ENCODE peak calls at places on chromosomes 2 and 18, in five cellular contexts. L is GM12864, I is AG10803, W is colonic mucosa, V is left lung. X is an unnamed sample.

GRCh38 chr18:49898421-49898820 is 85.1 kb upstream of the ACAA2 start:
- DNase-seq in V (peak), I (peak), L (peak), W (peak), X (peak)

GRCh38 chr18:79523738-79524180 is 128.0 kb downstream of the NFATC1 start:
- DNase-seq in L (peak), W (peak), V (peak), I (no peak), X (peak)

GRCh38 chr2:44324971-44325426 is 36.3 kb downstream of the PREPL start:
- DNase-seq in V (no peak), W (no peak), L (no peak), I (peak), X (no peak)

GRCh38 chr2:96107883-96108551 is 8.4 kb downstream of the ADRA2B start:
- DNase-seq in V (peak), L (no peak), W (no peak), I (no peak), X (no peak)

GRCh38 chr2:119837759-119838158 is 78.0 kb downstream of the PTPN4 start:
- DNase-seq in W (no peak), I (no peak), V (no peak), L (no peak), X (no peak)

GRCh38 chr18:23237524-23238151 is 102.4 kb downstream of the CABLES1 start:
- DNase-seq in W (peak), L (peak), I (peak), V (peak), X (no peak)

GRCh38 chr18:25399554-25399953 is 47.6 kb upstream of the ZNF521 start:
- DNase-seq in L (no peak), I (peak), W (no peak), V (no peak), X (no peak)

GRCh38 chr2:38156262-38156835 is 80.4 kb upstream of the CYP1B1 start:
- DNase-seq in I (no peak), L (no peak), W (no peak), V (no peak), X (no peak)

GRCh38 chr2:99867690-99868089 is 274.7 kb downstream of the AFF3 start:
- DNase-seq in V (no peak), W (no peak), I (no peak), L (no peak), X (no peak)

GRCh38 chr18:50182516-50182915 is 12.4 kb downstream of the MYO5B start:
- DNase-seq in I (no peak), V (no peak), L (no peak), W (no peak), X (no peak)

GRCh38 chr2:97712693-97713295 is 582 bp upstream of the ZAP70 start:
- DNase-seq in I (no peak), L (no peak), V (peak), W (no peak), X (no peak)

GRCh38 chr18:9810216-9810804 is 75.5 kb upstream of the TXNDC2 start:
- DNase-seq in L (no peak), W (no peak), I (peak), V (no peak), X (no peak)

GRCh38 chr2:206457188-206457634 is 13.9 kb downstream of the ADAM23 start:
- DNase-seq in V (no peak), I (no peak), W (no peak), L (peak), X (no peak)

GRCh38 chr2:171086352-171087290 is 74.1 kb downstream of the TLK1 start:
- DNase-seq in V (no peak), L (peak), W (peak), I (peak), X (peak)

GRCh38 chr2:189580267-189580661 is 322 bp downstream of the SLC40A1 start:
- DNase-seq in W (no peak), V (peak), L (no peak), I (no peak), X (peak)

GRCh38 chr2:205175831-205176230 is 506.5 kb upstream of the NRP2 start:
- DNase-seq in I (peak), W (no peak), V (no peak), L (no peak), X (no peak)

GRCh38 chr2:207143474-207144190 is 22.1 kb downstream of the KLF7 start:
- DNase-seq in W (peak), I (peak), L (no peak), V (peak), X (no peak)

GRCh38 chr18:44452346-44452745 is 228.3 kb upstream of the SETBP1 start:
- DNase-seq in L (no peak), V (no peak), I (peak), W (no peak), X (no peak)

GRCh38 chr2:223054193-223054781 is 2.3 kb downstream of the KCNE4 start:
- DNase-seq in W (peak), V (peak), L (no peak), I (peak), X (no peak)

GRCh38 chr2:56127013-56127772 is 56.6 kb upstream of the CCDC85A start:
- DNase-seq in I (no peak), V (no peak), L (no peak), W (no peak), X (no peak)

GRCh38 chr2:69755862-69756467 is 14.0 kb downstream of the ANXA4 start:
- DNase-seq in W (peak), L (no peak), I (peak), V (no peak), X (no peak)

GRCh38 chr2:130337735-130338325 is 4.9 kb upstream of the IMP4 start:
- DNase-seq in L (no peak), V (no peak), W (peak), I (peak), X (no peak)

GRCh38 chr2:17940105-17940630 is 61.7 kb downstream of the KCNS3 start:
- DNase-seq in W (no peak), V (no peak), L (no peak), I (no peak), X (no peak)

GRCh38 chr2:9809064-9809356 is 34.3 kb upstream of the TAF1B start:
- DNase-seq in V (peak), L (no peak), I (no peak), W (peak), X (no peak)

GRCh38 chr2:58895849-58896248 is 654.7 kb upstream of the FANCL start:
- DNase-seq in L (no peak), I (peak), V (no peak), W (no peak), X (no peak)

GRCh38 chr2:148887349-148888002 is 12.4 kb downstream of the KIF5C start:
- DNase-seq in L (no peak), V (no peak), W (no peak), I (no peak), X (no peak)

GRCh38 chr2:187541086-187542085 is 12.8 kb downstream of the TFPI start:
- DNase-seq in V (no peak), I (peak), W (no peak), L (no peak), X (no peak)

GRCh38 chr2:37641582-37642111 is 29.8 kb downstream of the CDC42EP3 start:
- DNase-seq in V (no peak), I (peak), W (no peak), L (no peak), X (no peak)

GRCh38 chr18:71994273-71994672 is 549.9 kb downstream of the CBLN2 start:
- DNase-seq in W (no peak), V (no peak), L (no peak), I (no peak), X (no peak)

GRCh38 chr2:54558188-54558975 is 102.3 kb downstream of the SPTBN1 start:
- DNase-seq in W (peak), L (no peak), I (peak), V (peak), X (no peak)

GRCh38 chr2:35510641-35511040 is 844.9 kb upstream of the CRIM1 start:
- DNase-seq in I (no peak), W (no peak), L (no peak), V (no peak), X (no peak)

GRCh38 chr2:231360401-231360800 is 35.1 kb upstream of the B3GNT7 start:
- DNase-seq in L (no peak), I (no peak), V (no peak), W (no peak), X (no peak)

GRCh38 chr18:7626922-7627440 is 59.9 kb downstream of the PTPRM start:
- DNase-seq in W (no peak), L (no peak), V (no peak), I (peak), X (no peak)

GRCh38 chr2:144210076-144210475 is 309.8 kb downstream of the ZEB2 start:
- DNase-seq in V (no peak), I (no peak), L (no peak), W (no peak), X (no peak)

GRCh38 chr18:45664824-45665763 is 49.8 kb downstream of the SLC14A2 start:
- DNase-seq in I (peak), L (peak), W (peak), V (no peak), X (peak)

GRCh38 chr18:45663646-45664045 is 48.4 kb downstream of the SLC14A2 start:
- DNase-seq in L (no peak), I (no peak), W (no peak), V (no peak), X (no peak)

GRCh38 chr18:45666520-45666919 is 51.2 kb downstream of the SLC14A2 start:
- DNase-seq in L (no peak), I (no peak), W (no peak), V (no peak), X (peak)

GRCh38 chr18:45667056-45667455 is 51.8 kb downstream of the SLC14A2 start:
- DNase-seq in V (no peak), W (no peak), L (no peak), I (no peak), X (no peak)

DNA sequence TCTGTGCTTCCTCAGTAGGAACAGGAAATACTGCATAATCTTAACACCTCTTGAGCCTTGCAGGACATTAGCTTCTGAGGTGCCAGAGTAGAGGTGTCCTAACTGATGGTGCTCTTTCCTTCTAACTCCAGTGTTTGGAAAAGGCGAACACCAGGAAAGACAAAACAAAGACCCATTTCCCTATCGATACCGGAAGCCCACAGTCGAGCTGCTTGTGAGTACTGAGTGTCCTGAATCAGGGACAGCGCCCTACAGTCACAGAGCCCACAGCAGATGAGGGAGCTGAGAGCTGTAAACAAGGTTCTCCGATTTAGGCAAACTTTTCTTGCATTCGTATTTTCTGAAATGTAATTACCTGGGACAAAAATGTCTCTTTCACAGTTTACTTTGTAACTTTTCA is 50.7 kb downstream of the SLC14A2 start:
- DNase-seq in V (no peak), I (no peak), W (no peak), L (no peak), X (no peak)
- H3K4me3 ChIP-seq in V (no peak), I (no peak), W (no peak), L (no peak), X (no peak)

GRCh38 chr2:102737435-102737834 is 24.4 kb upstream of the TMEM182 start:
- DNase-seq in L (no peak), V (no peak), W (no peak), I (no peak), X (no peak)
- H3K4me3 ChIP-seq in L (peak), V (peak), W (peak), I (peak), X (peak)

GRCh38 chr2:151027147-151027546 is 234.5 kb downstream of the RBM43 start:
- DNase-seq in L (no peak), W (no peak), I (no peak), V (no peak), X (no peak)

GRCh38 chr2:151032741-151033152 is 228.9 kb downstream of the RBM43 start:
- DNase-seq in I (peak), V (no peak), L (no peak), W (no peak), X (no peak)

GRCh38 chr2:151030663-151031230 is 230.9 kb downstream of the RBM43 start:
- DNase-seq in V (no peak), I (no peak), L (no peak), W (no peak), X (no peak)

GRCh38 chr2:151028691-151029176 is 232.9 kb downstream of the RBM43 start:
- DNase-seq in I (no peak), L (no peak), V (no peak), W (no peak), X (no peak)

DNA sequence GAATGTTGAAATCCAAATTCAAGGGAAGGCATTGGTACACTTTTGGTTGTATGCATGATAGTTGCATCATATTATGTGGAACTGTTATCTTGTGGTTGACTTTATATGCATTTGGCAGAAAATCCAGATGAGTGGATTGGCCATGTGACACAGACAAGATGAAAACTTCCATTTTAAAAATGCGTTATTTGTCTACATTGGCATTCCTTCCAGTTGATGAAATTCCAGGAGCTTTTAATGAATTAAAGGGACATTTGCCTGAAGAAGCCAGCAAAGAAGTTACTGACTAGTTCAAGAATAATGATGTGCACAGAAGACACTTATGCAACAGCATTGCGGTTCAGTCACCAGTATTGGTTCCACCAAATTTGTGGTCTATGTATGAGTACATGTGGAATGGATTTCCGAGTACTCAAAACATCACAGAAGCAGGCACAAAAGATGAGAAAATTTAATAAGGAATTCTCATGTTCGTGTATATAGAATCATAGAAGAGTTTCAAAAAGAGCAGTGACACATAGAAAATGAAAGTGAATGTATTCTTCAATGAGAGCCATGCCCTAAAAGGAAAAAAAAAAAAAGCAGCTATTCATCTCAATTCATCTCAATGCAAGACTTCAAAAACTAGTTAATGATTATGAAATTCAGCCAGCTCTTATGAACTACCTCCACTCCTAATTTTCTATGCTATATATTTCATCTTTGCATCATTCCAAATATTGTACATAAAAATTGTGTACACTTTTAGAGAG is 232.1 kb downstream of the RBM43 start:
- DNase-seq in V (no peak), W (no peak), L (no peak), I (peak), X (no peak)
- H3K4me3 ChIP-seq in V (no peak), W (no peak), L (no peak), I (no peak), X (no peak)

DNA sequence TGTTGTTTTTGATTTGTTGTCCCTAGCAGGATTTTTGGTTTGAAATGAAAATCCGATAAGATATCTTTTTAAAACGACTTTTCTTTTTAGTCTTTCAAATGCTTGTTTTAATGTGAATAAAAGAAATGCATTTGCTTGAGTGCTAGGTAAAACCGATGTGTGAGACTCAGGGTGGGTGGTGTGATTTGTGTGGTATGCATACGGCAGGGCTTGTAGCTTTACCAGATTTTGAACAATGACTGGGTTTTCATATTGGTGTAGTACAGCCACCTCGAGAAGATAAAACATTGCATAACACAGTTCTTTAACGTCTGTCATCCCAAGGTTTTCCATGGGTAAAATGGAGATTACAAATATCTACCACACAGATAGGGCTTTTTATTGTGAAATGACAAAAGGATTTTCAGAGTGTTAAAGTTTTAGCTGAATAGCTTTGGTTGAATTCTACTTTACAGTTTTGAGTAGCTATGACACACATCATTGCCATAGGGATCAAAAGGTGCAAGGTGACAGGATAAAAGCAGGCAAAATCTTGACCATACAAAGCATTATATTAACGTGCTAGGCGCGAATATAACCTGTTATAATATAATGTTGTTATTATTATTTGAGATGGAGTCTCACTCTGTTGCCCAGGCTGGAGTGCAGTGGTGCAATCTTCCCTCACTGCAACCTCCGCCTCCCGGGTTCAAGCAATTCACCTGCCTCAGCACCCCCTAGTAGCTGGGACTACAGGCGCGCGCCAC is 824 bp upstream of the ZNF638 start:
- DNase-seq in W (no peak), I (no peak), L (no peak), V (no peak), X (no peak)
- H3K4me3 ChIP-seq in W (peak), I (no peak), L (peak), V (peak), X (peak)

DNA sequence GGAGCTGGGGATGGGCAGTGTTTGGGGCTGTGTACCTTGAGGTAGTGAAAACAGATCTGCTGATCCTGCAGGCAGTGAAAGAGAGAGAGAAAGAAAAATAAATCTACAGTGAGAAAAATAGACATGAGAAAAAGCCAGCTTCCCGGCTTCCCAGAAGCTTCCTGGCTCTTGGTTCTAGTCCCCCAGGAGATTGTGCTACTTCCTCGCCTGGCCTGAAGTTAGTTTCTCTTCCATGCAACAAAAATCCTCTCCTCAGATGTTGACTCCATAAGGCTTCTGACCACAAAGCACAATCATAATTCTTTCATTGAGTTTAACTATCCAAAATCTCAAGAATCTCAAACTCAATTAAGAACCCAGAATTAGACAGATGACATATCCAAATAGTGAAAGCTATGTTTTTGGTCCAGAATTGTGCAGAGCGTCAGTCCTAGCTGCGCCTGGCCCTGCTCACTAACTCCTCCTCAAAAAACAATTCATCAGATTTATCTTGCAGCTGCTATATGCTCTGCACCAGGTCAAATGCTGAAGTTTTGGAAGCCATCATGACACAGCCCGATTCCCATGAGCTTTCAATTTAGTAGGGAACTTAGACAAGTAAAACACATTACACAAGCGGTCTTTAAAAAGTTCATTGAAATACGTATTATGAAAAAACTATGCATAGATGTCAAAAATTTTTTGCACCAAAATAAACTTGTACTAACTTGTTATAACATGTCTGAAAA is 20.1 kb upstream of the NAB1 start:
- DNase-seq in W (no peak), L (no peak), V (no peak), I (peak), X (no peak)
- H3K4me3 ChIP-seq in W (no peak), L (no peak), V (no peak), I (no peak), X (no peak)

GRCh38 chr18:63316612-63317555 is 2.7 kb downstream of the BCL2 start:
- DNase-seq in I (no peak), L (no peak), W (no peak), V (no peak), X (no peak)
- H3K4me3 ChIP-seq in I (no peak), L (peak), W (peak), V (peak), X (no peak)

GRCh38 chr2:138658187-138658894 is 121.8 kb downstream of the NXPH2 start:
- DNase-seq in L (no peak), W (no peak), V (no peak), I (no peak), X (no peak)
- H3K4me3 ChIP-seq in L (no peak), W (no peak), V (no peak), I (no peak), X (no peak)